ENCODE peak calls at places on chromosomes 1 and 21, in five cellular contexts. One of them, this sample, is unnamed.

GRCh38 chr21:45022736-45023135 is 51.6 kb upstream of the ADARB1 start:
- DNase-seq in GM13977: no peak
- DNase-seq in AG09319: no peak
- DNase-seq in esophagus squamous epithelium: no peak
- DNase-seq in heart right ventricle: no peak
- DNase-seq in this sample: no peak

GRCh38 chr1:2803931-2804627 is 2.6 kb upstream of the TTC34 start:
- DNase-seq in GM13977: no peak
- DNase-seq in esophagus squamous epithelium: no peak
- DNase-seq in heart right ventricle: peak; percentile 5
- DNase-seq in AG09319: no peak
- DNase-seq in this sample: peak; percentile 90

GRCh38 chr1:241518447-241519307 is 878 bp downstream of the FH start:
- DNase-seq in GM13977: peak; percentile 5
- DNase-seq in heart right ventricle: no peak
- DNase-seq in AG09319: no peak
- DNase-seq in esophagus squamous epithelium: no peak
- DNase-seq in this sample: peak; percentile 89

GRCh38 chr1:938711-939504 is 15.2 kb downstream of the SAMD11 start:
- DNase-seq in heart right ventricle: no peak
- DNase-seq in AG09319: no peak
- DNase-seq in esophagus squamous epithelium: no peak
- DNase-seq in GM13977: no peak
- DNase-seq in this sample: no peak

GRCh38 chr1:10659218-10659617 is 137.2 kb downstream of the CASZ1 start:
- DNase-seq in GM13977: no peak
- DNase-seq in esophagus squamous epithelium: no peak
- DNase-seq in heart right ventricle: no peak
- DNase-seq in AG09319: no peak
- DNase-seq in this sample: no peak

GRCh38 chr1:108646661-108647269 is 14.1 kb downstream of the HENMT1 start:
- DNase-seq in GM13977: no peak
- DNase-seq in heart right ventricle: peak; percentile 60
- DNase-seq in esophagus squamous epithelium: peak; percentile 45
- DNase-seq in AG09319: peak; percentile 59
- DNase-seq in this sample: no peak

GRCh38 chr1:240786880-240787279 is 174.9 kb upstream of the GREM2 start:
- DNase-seq in AG09319: no peak
- DNase-seq in heart right ventricle: no peak
- DNase-seq in GM13977: no peak
- DNase-seq in esophagus squamous epithelium: no peak
- DNase-seq in this sample: no peak

GRCh38 chr1:14340244-14340800 is 258.2 kb upstream of the KAZN start:
- DNase-seq in heart right ventricle: no peak
- DNase-seq in esophagus squamous epithelium: no peak
- DNase-seq in AG09319: peak; percentile 40
- DNase-seq in GM13977: no peak
- DNase-seq in this sample: no peak

GRCh38 chr1:207748737-207749528 is 2.9 kb upstream of the CD46 start:
- DNase-seq in heart right ventricle: no peak
- DNase-seq in esophagus squamous epithelium: no peak
- DNase-seq in GM13977: no peak
- DNase-seq in AG09319: no peak
- DNase-seq in this sample: no peak

GRCh38 chr21:39630191-39630591 is 17.5 kb downstream of the B3GALT5 start:
- DNase-seq in esophagus squamous epithelium: no peak
- DNase-seq in AG09319: no peak
- DNase-seq in heart right ventricle: no peak
- DNase-seq in GM13977: no peak
- DNase-seq in this sample: no peak

GRCh38 chr1:43550598-43551246 is 20.0 kb downstream of the PTPRF start:
- DNase-seq in AG09319: no peak
- DNase-seq in heart right ventricle: no peak
- DNase-seq in GM13977: no peak
- DNase-seq in esophagus squamous epithelium: no peak
- DNase-seq in this sample: no peak

GRCh38 chr1:166975361-166976129 is at the start of gene ILDR2:
- DNase-seq in GM13977: peak; percentile 83
- DNase-seq in esophagus squamous epithelium: no peak
- DNase-seq in heart right ventricle: peak; percentile 55
- DNase-seq in AG09319: no peak
- DNase-seq in this sample: no peak

GRCh38 chr1:200258447-200259375 is 151.1 kb downstream of the ZNF281 start:
- DNase-seq in GM13977: peak; percentile 36
- DNase-seq in heart right ventricle: no peak
- DNase-seq in esophagus squamous epithelium: no peak
- DNase-seq in AG09319: no peak
- DNase-seq in this sample: no peak

GRCh38 chr1:232249335-232249734 is 380.6 kb downstream of the SIPA1L2 start:
- DNase-seq in esophagus squamous epithelium: no peak
- DNase-seq in GM13977: no peak
- DNase-seq in heart right ventricle: no peak
- DNase-seq in AG09319: no peak
- DNase-seq in this sample: no peak

GRCh38 chr1:58815069-58815679 is 31.3 kb upstream of the JUN start:
- DNase-seq in GM13977: peak; percentile 81
- DNase-seq in esophagus squamous epithelium: peak; percentile 33
- DNase-seq in heart right ventricle: peak; percentile 85
- DNase-seq in AG09319: peak; percentile 90
- DNase-seq in this sample: no peak

GRCh38 chr1:41698916-41699860 is 214.7 kb upstream of the EDN2 start:
- DNase-seq in AG09319: no peak
- DNase-seq in esophagus squamous epithelium: no peak
- DNase-seq in heart right ventricle: no peak
- DNase-seq in GM13977: peak; percentile 53
- DNase-seq in this sample: no peak

GRCh38 chr1:245493029-245493428 is 338.2 kb downstream of the KIF26B start:
- DNase-seq in heart right ventricle: no peak
- DNase-seq in AG09319: no peak
- DNase-seq in GM13977: no peak
- DNase-seq in esophagus squamous epithelium: no peak
- DNase-seq in this sample: no peak

GRCh38 chr1:94543003-94543402 is 1.4 kb upstream of the F3 start:
- DNase-seq in heart right ventricle: no peak
- DNase-seq in esophagus squamous epithelium: no peak
- DNase-seq in GM13977: no peak
- DNase-seq in AG09319: no peak
- DNase-seq in this sample: no peak

GRCh38 chr1:94539496-94539895 is 2.1 kb downstream of the F3 start:
- DNase-seq in heart right ventricle: no peak
- DNase-seq in esophagus squamous epithelium: no peak
- DNase-seq in GM13977: no peak
- DNase-seq in AG09319: no peak
- DNase-seq in this sample: no peak

GRCh38 chr1:94542088-94542671 is 621 bp upstream of the F3 start:
- DNase-seq in AG09319: no peak
- DNase-seq in esophagus squamous epithelium: no peak
- DNase-seq in heart right ventricle: peak; percentile 45
- DNase-seq in GM13977: peak; percentile 29
- DNase-seq in this sample: no peak

GRCh38 chr1:94540440-94541174 is 952 bp downstream of the F3 start:
- DNase-seq in AG09319: no peak
- DNase-seq in heart right ventricle: no peak
- DNase-seq in GM13977: no peak
- DNase-seq in esophagus squamous epithelium: no peak
- DNase-seq in this sample: no peak

DNA sequence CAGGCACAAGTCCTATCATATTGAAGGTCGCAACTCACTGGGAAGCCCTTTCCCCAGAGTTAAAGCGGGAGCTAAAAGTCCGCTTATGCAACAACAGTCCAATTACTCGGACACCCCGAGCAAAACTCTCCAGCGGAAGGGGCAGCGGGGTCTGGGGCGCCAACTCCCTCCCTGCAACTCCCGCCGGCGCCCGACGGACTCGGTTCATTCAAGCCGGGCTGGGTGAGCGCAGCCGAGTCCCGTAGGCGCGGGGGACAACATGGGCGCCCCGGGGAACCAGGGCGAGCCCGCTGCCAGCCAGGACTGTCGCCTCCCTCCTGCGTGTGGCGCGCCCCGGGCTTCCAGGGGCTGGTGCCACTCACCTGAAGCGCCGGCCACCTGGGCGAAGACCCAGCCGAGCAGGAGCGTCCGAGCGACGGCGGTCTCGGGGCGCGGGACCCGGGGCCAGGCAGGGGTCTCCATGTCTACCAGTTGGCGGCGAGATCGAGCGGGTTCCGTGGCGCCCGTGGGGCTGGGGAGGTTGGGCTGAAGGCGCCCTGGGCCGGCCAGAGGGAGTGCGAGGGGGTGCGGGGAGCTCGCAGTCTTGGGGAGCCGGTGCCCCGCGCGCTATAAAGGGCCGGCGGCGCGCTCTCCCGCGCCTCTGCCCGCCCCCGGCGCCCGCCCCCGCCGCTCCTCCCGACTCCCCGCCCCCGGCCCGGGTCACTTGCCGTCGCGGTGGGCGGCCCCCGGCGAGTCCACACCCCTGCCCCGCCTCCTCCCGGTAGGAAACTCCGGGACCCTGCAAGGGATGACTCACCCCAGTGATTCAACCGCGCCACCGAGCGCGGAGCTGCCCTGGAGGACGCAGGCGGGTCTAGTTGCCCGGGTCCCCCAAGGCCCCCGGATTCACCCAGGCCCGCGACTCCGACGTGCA is at the start of gene F3:
- DNase-seq in heart right ventricle: peak; percentile 89
- DNase-seq in GM13977: peak; percentile 76
- DNase-seq in esophagus squamous epithelium: peak; percentile 6
- DNase-seq in AG09319: peak; percentile 85
- DNase-seq in this sample: peak; percentile 94
- TF ChIP-seq CTCF in heart right ventricle: no peak
- TF ChIP-seq CTCF in GM13977: no peak
- TF ChIP-seq CTCF in esophagus squamous epithelium: no peak
- TF ChIP-seq CTCF in AG09319: no peak
- TF ChIP-seq CTCF in this sample: peak; percentile 59

GRCh38 chr1:32742132-32742947 is 39.8 kb upstream of the SYNC start:
- DNase-seq in AG09319: no peak
- DNase-seq in GM13977: no peak
- DNase-seq in heart right ventricle: no peak
- DNase-seq in esophagus squamous epithelium: no peak
- DNase-seq in this sample: no peak

GRCh38 chr1:32743380-32744062 is 41.0 kb upstream of the SYNC start:
- DNase-seq in AG09319: no peak
- DNase-seq in esophagus squamous epithelium: no peak
- DNase-seq in heart right ventricle: no peak
- DNase-seq in GM13977: no peak
- DNase-seq in this sample: no peak

GRCh38 chr1:32741067-32741416 is 38.5 kb upstream of the SYNC start:
- DNase-seq in heart right ventricle: no peak
- DNase-seq in GM13977: no peak
- DNase-seq in esophagus squamous epithelium: no peak
- DNase-seq in AG09319: no peak
- DNase-seq in this sample: no peak

GRCh38 chr1:32742956-32743355 is 40.4 kb upstream of the SYNC start:
- DNase-seq in esophagus squamous epithelium: no peak
- DNase-seq in AG09319: no peak
- DNase-seq in GM13977: no peak
- DNase-seq in heart right ventricle: no peak
- DNase-seq in this sample: no peak

GRCh38 chr1:32741417-32742131 is 39.0 kb upstream of the SYNC start:
- DNase-seq in esophagus squamous epithelium: no peak
- DNase-seq in heart right ventricle: peak; percentile 34
- DNase-seq in AG09319: no peak
- DNase-seq in GM13977: peak; percentile 80
- DNase-seq in this sample: no peak
- TF ChIP-seq CTCF in esophagus squamous epithelium: peak; percentile 51
- TF ChIP-seq CTCF in heart right ventricle: peak; percentile 37
- TF ChIP-seq CTCF in AG09319: peak; percentile 45
- TF ChIP-seq CTCF in GM13977: peak; percentile 24
- TF ChIP-seq CTCF in this sample: peak; percentile 76

GRCh38 chr1:159010398-159010797 is 691 bp downstream of the IFI16 start:
- DNase-seq in esophagus squamous epithelium: no peak
- DNase-seq in heart right ventricle: no peak
- DNase-seq in GM13977: no peak
- DNase-seq in AG09319: no peak
- DNase-seq in this sample: no peak

GRCh38 chr1:159009287-159009686 is 420 bp upstream of the IFI16 start:
- DNase-seq in AG09319: no peak
- DNase-seq in GM13977: no peak
- DNase-seq in esophagus squamous epithelium: no peak
- DNase-seq in heart right ventricle: no peak
- DNase-seq in this sample: no peak

GRCh38 chr1:159009704-159010361 is at the start of gene IFI16:
- DNase-seq in AG09319: peak; percentile 86
- DNase-seq in GM13977: peak; percentile 59
- DNase-seq in esophagus squamous epithelium: no peak
- DNase-seq in heart right ventricle: no peak
- DNase-seq in this sample: no peak

GRCh38 chr1:159007734-159008133 is 2.0 kb upstream of the IFI16 start:
- DNase-seq in heart right ventricle: no peak
- DNase-seq in AG09319: no peak
- DNase-seq in GM13977: no peak
- DNase-seq in esophagus squamous epithelium: no peak
- DNase-seq in this sample: no peak

GRCh38 chr1:159008744-159009188 is 941 bp upstream of the IFI16 start:
- DNase-seq in heart right ventricle: no peak
- DNase-seq in GM13977: peak; percentile 30
- DNase-seq in esophagus squamous epithelium: no peak
- DNase-seq in AG09319: no peak
- DNase-seq in this sample: no peak
- TF ChIP-seq CTCF in heart right ventricle: no peak
- TF ChIP-seq CTCF in GM13977: no peak
- TF ChIP-seq CTCF in esophagus squamous epithelium: no peak
- TF ChIP-seq CTCF in AG09319: no peak
- TF ChIP-seq CTCF in this sample: no peak

GRCh38 chr1:18200136-18200717 is 92.6 kb downstream of the IGSF21 start:
- DNase-seq in heart right ventricle: no peak
- DNase-seq in AG09319: no peak
- DNase-seq in GM13977: no peak
- DNase-seq in esophagus squamous epithelium: no peak
- DNase-seq in this sample: no peak
- TF ChIP-seq CTCF in heart right ventricle: no peak
- TF ChIP-seq CTCF in AG09319: no peak
- TF ChIP-seq CTCF in GM13977: no peak
- TF ChIP-seq CTCF in esophagus squamous epithelium: no peak
- TF ChIP-seq CTCF in this sample: no peak

GRCh38 chr1:204130989-204131892 is 20.6 kb downstream of the ETNK2 start:
- DNase-seq in esophagus squamous epithelium: no peak
- DNase-seq in AG09319: peak; percentile 47
- DNase-seq in heart right ventricle: no peak
- DNase-seq in GM13977: no peak
- DNase-seq in this sample: no peak
- TF ChIP-seq CTCF in esophagus squamous epithelium: no peak
- TF ChIP-seq CTCF in AG09319: peak; percentile 17
- TF ChIP-seq CTCF in heart right ventricle: no peak
- TF ChIP-seq CTCF in GM13977: no peak
- TF ChIP-seq CTCF in this sample: peak; percentile 34

DNA sequence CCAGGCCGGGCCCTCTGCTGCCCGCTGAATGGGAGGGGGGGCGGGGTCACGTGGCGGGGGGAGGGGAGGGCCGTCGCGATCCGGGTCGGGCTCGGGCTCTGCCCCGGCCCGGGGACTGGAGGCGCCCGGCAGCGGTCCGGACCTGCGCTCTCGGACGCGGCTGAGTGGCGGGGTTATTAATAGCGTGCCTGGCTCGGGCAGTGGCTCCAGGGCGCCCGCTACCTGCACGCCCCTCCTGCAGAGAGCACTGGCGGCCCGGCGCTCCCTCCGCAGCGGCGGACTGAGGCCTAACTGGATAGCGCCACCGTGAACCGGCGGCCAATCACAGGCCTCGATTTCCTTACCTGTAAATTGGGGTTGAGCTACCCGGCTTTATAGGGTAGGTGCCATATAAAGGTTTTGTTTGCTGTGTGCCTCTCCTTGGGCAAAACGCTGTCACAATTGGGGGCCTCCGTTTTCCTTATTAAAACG is 28.0 kb downstream of the AHDC1 start:
- DNase-seq in AG09319: no peak
- DNase-seq in heart right ventricle: peak; percentile 84
- DNase-seq in GM13977: peak; percentile 79
- DNase-seq in esophagus squamous epithelium: no peak
- DNase-seq in this sample: no peak
- TF ChIP-seq CTCF in AG09319: no peak
- TF ChIP-seq CTCF in heart right ventricle: peak; percentile 16
- TF ChIP-seq CTCF in GM13977: peak; percentile 15
- TF ChIP-seq CTCF in esophagus squamous epithelium: no peak
- TF ChIP-seq CTCF in this sample: peak; percentile 14